ENCODE peak calls at places on chromosomes 16 and 17, in six cellular contexts. F is fibroblast of pulmonary artery, B is neural crest cell, A is OCI-LY7, D is cardiac fibroblast, Z is BJ. U is an unnamed sample.

GRCh38 chr16:84815446-84815845 is 4.3 kb upstream of the CRISPLD2 start:
- DNase-seq in F (no peak), B (no peak), A (no peak), D (no peak), Z (no peak), U (no peak)

GRCh38 chr17:18025596-18026407 is 13.2 kb downstream of the ATPAF2 start:
- DNase-seq in F (peak), B (no peak), A (no peak), D (no peak), Z (no peak), U (no peak)

GRCh38 chr17:55175788-55176425 is 88.9 kb upstream of the HLF start:
- DNase-seq in F (no peak), B (no peak), A (peak), D (no peak), Z (no peak), U (no peak)

GRCh38 chr16:20610192-20610891 is 34.2 kb upstream of the ACSM2B start:
- DNase-seq in F (no peak), B (no peak), A (no peak), D (no peak), Z (no peak), U (no peak)

GRCh38 chr17:65455972-65456343 is 105.5 kb downstream of the AXIN2 start:
- DNase-seq in F (peak), B (no peak), A (peak), D (peak), Z (no peak), U (no peak)

GRCh38 chr16:81190667-81191066 is 47.8 kb upstream of the BCO1 start:
- DNase-seq in F (peak), B (no peak), A (no peak), D (peak), Z (no peak), U (no peak)

GRCh38 chr17:48542956-48543853 is 1.7 kb downstream of the HOXB2 start:
- DNase-seq in F (peak), B (no peak), A (no peak), D (peak), Z (no peak), U (peak)

GRCh38 chr17:17849863-17850373 is 13.1 kb upstream of the SREBF1 start:
- DNase-seq in F (peak), B (peak), A (peak), D (peak), Z (no peak), U (no peak)

GRCh38 chr17:50668025-50668837 is 33.5 kb downstream of the ABCC3 start:
- DNase-seq in F (peak), B (no peak), A (no peak), D (peak), Z (no peak), U (no peak)

GRCh38 chr16:26050489-26050888 is 358.7 kb downstream of the HS3ST4 start:
- DNase-seq in F (no peak), B (no peak), A (no peak), D (no peak), Z (no peak), U (no peak)

GRCh38 chr16:56943761-56944375 is 11.9 kb downstream of the HERPUD1 start:
- DNase-seq in F (no peak), B (no peak), A (no peak), D (no peak), Z (no peak), U (no peak)

GRCh38 chr16:31874354-31875111 is 926 bp downstream of the ZNF267 start:
- DNase-seq in F (peak), B (no peak), A (peak), D (peak), Z (no peak), U (peak)

GRCh38 chr17:44916781-44917241 is 1.5 kb upstream of the GFAP start:
- DNase-seq in F (peak), B (no peak), A (no peak), D (peak), Z (no peak), U (no peak)

GRCh38 chr17:37710344-37710886 is 34.4 kb downstream of the HNF1B start:
- DNase-seq in F (peak), B (peak), A (peak), D (peak), Z (no peak), U (no peak)

GRCh38 chr17:57862990-57863667 is 13.3 kb upstream of the MRPS23 start:
- DNase-seq in F (no peak), B (no peak), A (no peak), D (no peak), Z (no peak), U (no peak)

GRCh38 chr16:73052441-73053030 is 4.6 kb upstream of the ZFHX3 start:
- DNase-seq in F (no peak), B (no peak), A (no peak), D (no peak), Z (no peak), U (no peak)

GRCh38 chr17:66508896-66509843 is 206.8 kb downstream of the PRKCA start:
- DNase-seq in F (peak), B (no peak), A (no peak), D (peak), Z (no peak), U (no peak)

GRCh38 chr16:46873201-46873600 is 11.0 kb upstream of the GPT2 start:
- DNase-seq in F (no peak), B (no peak), A (no peak), D (no peak), Z (no peak), U (no peak)

GRCh38 chr17:2996208-2996855 is 67.1 kb downstream of the OR1D5 start:
- DNase-seq in F (peak), B (no peak), A (no peak), D (peak), Z (no peak), U (no peak)

GRCh38 chr17:21380659-21381058 is 4.5 kb downstream of the KCNJ12 start:
- DNase-seq in F (no peak), B (no peak), A (no peak), D (no peak), Z (no peak), U (no peak)

GRCh38 chr17:82649501-82650261 is 1.4 kb upstream of the WDR45B start:
- DNase-seq in F (no peak), B (no peak), A (no peak), D (no peak), Z (no peak), U (no peak)

GRCh38 chr16:30183236-30183960 is at the start of gene CORO1A:
- DNase-seq in F (peak), B (peak), A (peak), D (peak), Z (peak), U (peak)

GRCh38 chr16:57679768-57680167 is 11.7 kb downstream of the ADGRG3 start:
- DNase-seq in F (no peak), B (no peak), A (no peak), D (no peak), Z (no peak), U (no peak)

GRCh38 chr17:73841431-73842060 is 197.3 kb upstream of the SDK2 start:
- DNase-seq in F (no peak), B (no peak), A (peak), D (peak), Z (no peak), U (no peak)
- TF ChIP-seq CTCF in F (peak), B (peak), A (peak), D (no peak), Z (no peak), U (no peak)

GRCh38 chr17:20224379-20224778 is 215.2 kb downstream of the SPECC1 start:
- DNase-seq in F (no peak), B (no peak), A (no peak), D (no peak), Z (no peak), U (no peak)

GRCh38 chr17:20228410-20228809 is 219.3 kb downstream of the SPECC1 start:
- DNase-seq in F (no peak), B (no peak), A (no peak), D (no peak), Z (no peak), U (no peak)

GRCh38 chr17:20226814-20227482 is 217.8 kb downstream of the SPECC1 start:
- DNase-seq in F (peak), B (peak), A (peak), D (peak), Z (no peak), U (peak)

GRCh38 chr17:20223808-20224328 is 214.7 kb downstream of the SPECC1 start:
- DNase-seq in F (no peak), B (no peak), A (no peak), D (no peak), Z (no peak), U (no peak)

GRCh38 chr17:20225162-20226115 is 216.3 kb downstream of the SPECC1 start:
- DNase-seq in F (no peak), B (no peak), A (no peak), D (no peak), Z (no peak), U (no peak)
- TF ChIP-seq CTCF in F (no peak), B (no peak), A (no peak), D (no peak), Z (peak), U (no peak)

GRCh38 chr17:7842380-7842949 is 8.4 kb downstream of the KDM6B start:
- DNase-seq in F (peak), B (no peak), A (peak), D (peak), Z (no peak), U (no peak)
- TF ChIP-seq CTCF in F (no peak), B (no peak), A (no peak), D (no peak), Z (no peak), U (no peak)

GRCh38 chr16:49513040-49513439 is 139.4 kb downstream of the C16orf78 start:
- DNase-seq in F (no peak), B (no peak), A (peak), D (peak), Z (no peak), U (no peak)
- TF ChIP-seq CTCF in F (no peak), B (peak), A (peak), D (peak), Z (no peak), U (no peak)

GRCh38 chr17:71440513-71440912 is 680.3 kb upstream of the SOX9 start:
- DNase-seq in F (no peak), B (no peak), A (no peak), D (no peak), Z (no peak), U (no peak)

GRCh38 chr17:71441098-71441497 is 679.7 kb upstream of the SOX9 start:
- DNase-seq in F (peak), B (no peak), A (no peak), D (peak), Z (peak), U (no peak)

GRCh38 chr17:71447644-71448043 is 673.2 kb upstream of the SOX9 start:
- DNase-seq in F (no peak), B (no peak), A (no peak), D (no peak), Z (no peak), U (no peak)

GRCh38 chr17:71446635-71447034 is 674.2 kb upstream of the SOX9 start:
- DNase-seq in F (no peak), B (no peak), A (no peak), D (no peak), Z (no peak), U (no peak)

DNA sequence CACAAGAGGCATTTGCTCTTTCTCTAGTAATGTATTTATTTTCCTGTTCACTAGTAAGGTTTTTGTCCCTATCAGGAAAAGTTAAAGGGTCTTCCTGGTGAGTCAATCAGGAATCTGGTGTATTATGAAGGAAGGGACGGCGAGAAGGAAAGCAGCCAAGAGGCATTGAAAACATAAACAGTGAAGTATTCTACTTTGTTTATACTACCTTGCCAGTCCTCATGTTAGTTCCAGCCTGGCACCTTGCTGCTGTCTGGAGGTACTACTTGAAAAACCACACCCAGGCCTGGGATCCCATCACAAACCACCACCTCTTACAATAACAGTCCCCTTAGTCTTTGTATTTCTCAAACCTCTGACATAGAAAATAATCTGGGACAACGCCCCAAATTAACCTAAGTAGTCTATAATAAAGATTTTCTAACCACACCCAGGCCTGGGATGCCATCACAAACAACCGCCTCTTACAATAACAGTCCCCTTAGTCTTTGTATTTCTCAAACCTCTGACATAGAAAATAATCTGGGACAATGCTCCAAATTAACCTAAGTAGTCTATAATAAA is 676.7 kb upstream of the SOX9 start:
- DNase-seq in F (peak), B (no peak), A (no peak), D (no peak), Z (no peak), U (no peak)
- TF ChIP-seq CTCF in F (no peak), B (no peak), A (no peak), D (no peak), Z (no peak), U (no peak)

GRCh38 chr17:78980624-78980972 is 875 bp upstream of the LGALS3BP start:
- DNase-seq in F (no peak), B (no peak), A (no peak), D (no peak), Z (no peak), U (no peak)

GRCh38 chr17:78981010-78981888 is 1.5 kb upstream of the LGALS3BP start:
- DNase-seq in F (no peak), B (no peak), A (no peak), D (no peak), Z (no peak), U (no peak)

GRCh38 chr17:78986048-78986648 is 6.4 kb upstream of the LGALS3BP start:
- DNase-seq in F (peak), B (no peak), A (peak), D (peak), Z (no peak), U (no peak)

GRCh38 chr17:78988152-78988551 is 8.4 kb upstream of the LGALS3BP start:
- DNase-seq in F (peak), B (no peak), A (no peak), D (peak), Z (no peak), U (no peak)

GRCh38 chr17:78985395-78985794 is 5.7 kb upstream of the LGALS3BP start:
- DNase-seq in F (no peak), B (no peak), A (no peak), D (no peak), Z (no peak), U (no peak)
- TF ChIP-seq CTCF in F (no peak), B (no peak), A (no peak), D (no peak), Z (no peak), U (no peak)

DNA sequence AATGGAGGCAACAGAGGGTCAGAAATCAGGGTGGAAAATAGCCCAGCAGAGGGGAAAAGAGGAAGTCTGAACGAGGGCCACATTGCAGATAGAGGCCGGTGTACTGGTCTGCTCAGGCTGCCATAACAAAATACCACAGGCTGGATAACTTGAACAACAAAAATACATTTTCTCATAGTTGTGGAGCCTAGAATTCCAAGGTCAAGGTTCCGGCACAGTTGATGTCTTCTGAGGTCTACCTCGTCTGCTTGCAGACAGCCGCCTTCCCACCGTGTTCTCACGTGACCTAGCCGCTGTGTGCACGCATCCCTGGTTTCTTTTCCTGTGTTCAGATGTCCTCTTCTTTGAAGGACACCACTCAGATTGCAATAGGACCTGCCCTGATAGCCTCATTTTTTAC is 249.4 kb downstream of the WWOX start:
- DNase-seq in F (no peak), B (no peak), A (no peak), D (no peak), Z (no peak), U (no peak)
- TF ChIP-seq CTCF in F (no peak), B (no peak), A (no peak), D (no peak), Z (no peak), U (no peak)

GRCh38 chr16:67544329-67544841 is 15.8 kb downstream of the RIPOR1 start:
- DNase-seq in F (no peak), B (no peak), A (no peak), D (no peak), Z (no peak), U (no peak)
- TF ChIP-seq CTCF in F (no peak), B (no peak), A (peak), D (peak), Z (peak), U (no peak)

GRCh38 chr17:81329927-81330883 is 35.1 kb upstream of the SLC38A10 start:
- DNase-seq in F (no peak), B (no peak), A (no peak), D (no peak), Z (no peak), U (no peak)
- TF ChIP-seq CTCF in F (no peak), B (no peak), A (no peak), D (no peak), Z (peak), U (no peak)